ENCODE peak calls at places on chromosomes 3 and 15, in nine cellular contexts. One of them, this sample, is unnamed.

GRCh38 chr15:98809273-98809672 is 160.9 kb downstream of the IGF1R start:
- DNase-seq in transverse colon: no peak
- DNase-seq in A549: no peak
- DNase-seq in HCT116: no peak
- DNase-seq in left ventricle myocardium inferior: peak; percentile 32
- DNase-seq in uterus: no peak
- DNase-seq in effector memory CD4-positive, alpha-beta T cell: no peak
- DNase-seq in brain microvascular endothelial cell: no peak
- DNase-seq in lung: no peak
- DNase-seq in this sample: no peak

GRCh38 chr15:65184305-65184943 is 718 bp downstream of the CLPX start:
- DNase-seq in HCT116: no peak
- DNase-seq in uterus: peak; percentile 53
- DNase-seq in effector memory CD4-positive, alpha-beta T cell: no peak
- DNase-seq in brain microvascular endothelial cell: peak; percentile 68
- DNase-seq in left ventricle myocardium inferior: peak; percentile 57
- DNase-seq in transverse colon: peak; percentile 73
- DNase-seq in A549: peak; percentile 73
- DNase-seq in lung: peak; percentile 59
- DNase-seq in this sample: peak; percentile 57

GRCh38 chr3:105232536-105232935 is 134.2 kb upstream of the ALCAM start:
- DNase-seq in lung: no peak
- DNase-seq in HCT116: no peak
- DNase-seq in brain microvascular endothelial cell: no peak
- DNase-seq in transverse colon: no peak
- DNase-seq in left ventricle myocardium inferior: no peak
- DNase-seq in uterus: no peak
- DNase-seq in A549: no peak
- DNase-seq in effector memory CD4-positive, alpha-beta T cell: no peak
- DNase-seq in this sample: no peak

GRCh38 chr3:193869221-193870201 is 266.4 kb upstream of the HES1 start:
- DNase-seq in uterus: no peak
- DNase-seq in lung: no peak
- DNase-seq in A549: peak; percentile 58
- DNase-seq in left ventricle myocardium inferior: peak; percentile 53
- DNase-seq in transverse colon: no peak
- DNase-seq in HCT116: peak; percentile 79
- DNase-seq in effector memory CD4-positive, alpha-beta T cell: no peak
- DNase-seq in brain microvascular endothelial cell: peak; percentile 90
- DNase-seq in this sample: peak; percentile 31

GRCh38 chr15:68017221-68017620 is 36.9 kb upstream of the PIAS1 start:
- DNase-seq in A549: no peak
- DNase-seq in transverse colon: no peak
- DNase-seq in effector memory CD4-positive, alpha-beta T cell: no peak
- DNase-seq in HCT116: no peak
- DNase-seq in lung: no peak
- DNase-seq in left ventricle myocardium inferior: no peak
- DNase-seq in uterus: no peak
- DNase-seq in brain microvascular endothelial cell: no peak
- DNase-seq in this sample: no peak

GRCh38 chr15:53530762-53531161 is 228.7 kb downstream of the WDR72 start:
- DNase-seq in lung: no peak
- DNase-seq in effector memory CD4-positive, alpha-beta T cell: no peak
- DNase-seq in brain microvascular endothelial cell: no peak
- DNase-seq in uterus: no peak
- DNase-seq in transverse colon: no peak
- DNase-seq in left ventricle myocardium inferior: no peak
- DNase-seq in HCT116: no peak
- DNase-seq in A549: no peak
- DNase-seq in this sample: no peak

GRCh38 chr3:48919215-48920138 is 835 bp downstream of the ARIH2 start:
- DNase-seq in A549: peak; percentile 58
- DNase-seq in brain microvascular endothelial cell: peak; percentile 31
- DNase-seq in effector memory CD4-positive, alpha-beta T cell: peak; percentile 50
- DNase-seq in lung: no peak
- DNase-seq in transverse colon: peak; percentile 25
- DNase-seq in HCT116: peak; percentile 48
- DNase-seq in left ventricle myocardium inferior: peak; percentile 20
- DNase-seq in uterus: no peak
- DNase-seq in this sample: no peak

GRCh38 chr3:23888617-23889228 is 28.1 kb downstream of the NKIRAS1 start:
- DNase-seq in HCT116: peak; percentile 33
- DNase-seq in lung: no peak
- DNase-seq in transverse colon: no peak
- DNase-seq in effector memory CD4-positive, alpha-beta T cell: no peak
- DNase-seq in brain microvascular endothelial cell: peak; percentile 25
- DNase-seq in uterus: no peak
- DNase-seq in A549: no peak
- DNase-seq in left ventricle myocardium inferior: no peak
- DNase-seq in this sample: no peak

GRCh38 chr15:67202091-67202490 is 52.4 kb downstream of the AAGAB start:
- DNase-seq in uterus: no peak
- DNase-seq in left ventricle myocardium inferior: no peak
- DNase-seq in lung: no peak
- DNase-seq in A549: no peak
- DNase-seq in effector memory CD4-positive, alpha-beta T cell: no peak
- DNase-seq in brain microvascular endothelial cell: no peak
- DNase-seq in HCT116: no peak
- DNase-seq in transverse colon: no peak
- DNase-seq in this sample: no peak

GRCh38 chr15:84099181-84099580 is 136.4 kb upstream of the GOLGA6L4 start:
- DNase-seq in transverse colon: peak; percentile 12
- DNase-seq in effector memory CD4-positive, alpha-beta T cell: no peak
- DNase-seq in left ventricle myocardium inferior: peak; percentile 39
- DNase-seq in lung: peak; percentile 31
- DNase-seq in brain microvascular endothelial cell: no peak
- DNase-seq in A549: no peak
- DNase-seq in uterus: no peak
- DNase-seq in HCT116: no peak
- DNase-seq in this sample: no peak

GRCh38 chr3:23954144-23954543 is 9.1 kb downstream of the NR1D2 start:
- DNase-seq in lung: no peak
- DNase-seq in brain microvascular endothelial cell: no peak
- DNase-seq in A549: no peak
- DNase-seq in effector memory CD4-positive, alpha-beta T cell: no peak
- DNase-seq in left ventricle myocardium inferior: no peak
- DNase-seq in uterus: no peak
- DNase-seq in HCT116: no peak
- DNase-seq in transverse colon: no peak
- DNase-seq in this sample: no peak

GRCh38 chr3:127673191-127674098 is 693 bp downstream of the ABTB1 start:
- DNase-seq in left ventricle myocardium inferior: peak; percentile 66
- DNase-seq in lung: peak; percentile 54
- DNase-seq in effector memory CD4-positive, alpha-beta T cell: peak; percentile 31
- DNase-seq in HCT116: no peak
- DNase-seq in A549: peak; percentile 33
- DNase-seq in transverse colon: peak; percentile 61
- DNase-seq in brain microvascular endothelial cell: peak; percentile 56
- DNase-seq in uterus: peak; percentile 62
- DNase-seq in this sample: no peak

GRCh38 chr3:170469151-170470062 is 50.7 kb downstream of the CLDN11 start:
- DNase-seq in brain microvascular endothelial cell: no peak
- DNase-seq in effector memory CD4-positive, alpha-beta T cell: no peak
- DNase-seq in lung: no peak
- DNase-seq in transverse colon: no peak
- DNase-seq in A549: no peak
- DNase-seq in left ventricle myocardium inferior: no peak
- DNase-seq in uterus: peak; percentile 86
- DNase-seq in HCT116: no peak
- DNase-seq in this sample: no peak

GRCh38 chr15:69055251-69055650 is 40.8 kb downstream of the NOX5 start:
- DNase-seq in uterus: no peak
- DNase-seq in left ventricle myocardium inferior: no peak
- DNase-seq in effector memory CD4-positive, alpha-beta T cell: no peak
- DNase-seq in HCT116: no peak
- DNase-seq in brain microvascular endothelial cell: no peak
- DNase-seq in A549: no peak
- DNase-seq in lung: no peak
- DNase-seq in transverse colon: no peak
- DNase-seq in this sample: no peak

GRCh38 chr3:119808843-119809242 is 26.9 kb downstream of the NR1I2 start:
- DNase-seq in effector memory CD4-positive, alpha-beta T cell: no peak
- DNase-seq in left ventricle myocardium inferior: no peak
- DNase-seq in A549: no peak
- DNase-seq in brain microvascular endothelial cell: no peak
- DNase-seq in lung: no peak
- DNase-seq in uterus: no peak
- DNase-seq in HCT116: no peak
- DNase-seq in transverse colon: no peak
- DNase-seq in this sample: no peak

GRCh38 chr3:145807990-145808389 is 353.0 kb downstream of the PLOD2 start:
- DNase-seq in lung: no peak
- DNase-seq in uterus: peak; percentile 15
- DNase-seq in A549: no peak
- DNase-seq in effector memory CD4-positive, alpha-beta T cell: no peak
- DNase-seq in brain microvascular endothelial cell: peak; percentile 81
- DNase-seq in transverse colon: no peak
- DNase-seq in HCT116: no peak
- DNase-seq in left ventricle myocardium inferior: peak; percentile 16
- DNase-seq in this sample: no peak

GRCh38 chr3:17544632-17545031 is 197.8 kb downstream of the TBC1D5 start:
- DNase-seq in HCT116: no peak
- DNase-seq in effector memory CD4-positive, alpha-beta T cell: no peak
- DNase-seq in brain microvascular endothelial cell: no peak
- DNase-seq in lung: no peak
- DNase-seq in A549: no peak
- DNase-seq in transverse colon: no peak
- DNase-seq in uterus: no peak
- DNase-seq in left ventricle myocardium inferior: no peak
- DNase-seq in this sample: no peak

GRCh38 chr15:82688691-82689090 is 21.0 kb downstream of the AP3B2 start:
- DNase-seq in transverse colon: no peak
- DNase-seq in HCT116: no peak
- DNase-seq in uterus: no peak
- DNase-seq in effector memory CD4-positive, alpha-beta T cell: no peak
- DNase-seq in lung: no peak
- DNase-seq in A549: no peak
- DNase-seq in brain microvascular endothelial cell: no peak
- DNase-seq in left ventricle myocardium inferior: no peak
- DNase-seq in this sample: no peak

GRCh38 chr3:134365766-134366065 is 8.5 kb downstream of the AMOTL2 start:
- DNase-seq in A549: no peak
- DNase-seq in lung: no peak
- DNase-seq in left ventricle myocardium inferior: no peak
- DNase-seq in effector memory CD4-positive, alpha-beta T cell: no peak
- DNase-seq in HCT116: no peak
- DNase-seq in uterus: no peak
- DNase-seq in transverse colon: no peak
- DNase-seq in brain microvascular endothelial cell: no peak
- DNase-seq in this sample: no peak

GRCh38 chr3:55006277-55006676 is 78.4 kb upstream of the LRTM1 start:
- DNase-seq in uterus: no peak
- DNase-seq in left ventricle myocardium inferior: no peak
- DNase-seq in effector memory CD4-positive, alpha-beta T cell: no peak
- DNase-seq in A549: no peak
- DNase-seq in HCT116: no peak
- DNase-seq in brain microvascular endothelial cell: peak; percentile 31
- DNase-seq in lung: no peak
- DNase-seq in transverse colon: no peak
- DNase-seq in this sample: no peak

GRCh38 chr3:156395961-156396700 is 158.8 kb downstream of the SSR3 start:
- DNase-seq in HCT116: no peak
- DNase-seq in uterus: no peak
- DNase-seq in brain microvascular endothelial cell: no peak
- DNase-seq in transverse colon: no peak
- DNase-seq in left ventricle myocardium inferior: no peak
- DNase-seq in lung: no peak
- DNase-seq in effector memory CD4-positive, alpha-beta T cell: no peak
- DNase-seq in A549: no peak
- DNase-seq in this sample: no peak
- H3K27ac ChIP-seq in HCT116: no peak overlapping the region
- H3K27ac ChIP-seq in uterus: no peak overlapping the region
- H3K27ac ChIP-seq in brain microvascular endothelial cell: no peak overlapping the region
- H3K27ac ChIP-seq in transverse colon: no peak overlapping the region
- H3K27ac ChIP-seq in left ventricle myocardium inferior: no peak overlapping the region
- H3K27ac ChIP-seq in lung: no peak overlapping the region
- H3K27ac ChIP-seq in effector memory CD4-positive, alpha-beta T cell: no peak overlapping the region
- H3K27ac ChIP-seq in A549: no peak overlapping the region
- H3K27ac ChIP-seq in this sample: no peak overlapping the region

DNA sequence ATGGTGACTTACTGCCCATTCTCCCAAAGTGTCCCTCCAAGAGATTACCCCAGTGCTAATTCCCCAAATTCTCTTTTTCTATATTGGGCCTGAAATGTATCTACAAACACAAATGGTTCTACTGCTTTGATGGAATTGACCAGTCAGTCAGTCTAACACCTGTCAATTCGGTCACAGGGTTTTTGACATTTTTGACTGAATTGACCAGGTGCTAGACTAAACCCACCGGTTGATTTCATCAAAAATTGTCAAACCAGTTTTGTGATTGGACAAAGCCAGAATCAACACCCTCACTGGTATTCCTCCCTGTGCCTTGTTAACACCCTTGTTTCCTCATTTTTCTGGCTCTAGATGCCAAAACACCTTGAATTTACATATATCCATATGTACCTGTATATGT is 398.4 kb upstream of the NR2F2 start:
- DNase-seq in effector memory CD4-positive, alpha-beta T cell: no peak
- DNase-seq in transverse colon: no peak
- DNase-seq in A549: no peak
- DNase-seq in uterus: no peak
- DNase-seq in lung: no peak
- DNase-seq in left ventricle myocardium inferior: no peak
- DNase-seq in HCT116: no peak
- DNase-seq in brain microvascular endothelial cell: no peak
- DNase-seq in this sample: no peak
- H3K27ac ChIP-seq in effector memory CD4-positive, alpha-beta T cell: no peak overlapping the region
- H3K27ac ChIP-seq in transverse colon: no peak overlapping the region
- H3K27ac ChIP-seq in A549: no peak overlapping the region
- H3K27ac ChIP-seq in uterus: no peak overlapping the region
- H3K27ac ChIP-seq in lung: no peak overlapping the region
- H3K27ac ChIP-seq in left ventricle myocardium inferior: no peak overlapping the region
- H3K27ac ChIP-seq in HCT116: no peak overlapping the region
- H3K27ac ChIP-seq in brain microvascular endothelial cell: no peak overlapping the region
- H3K27ac ChIP-seq in this sample: no peak overlapping the region

GRCh38 chr3:141336672-141337522 is 31.4 kb upstream of the ZBTB38 start:
- DNase-seq in uterus: no peak
- DNase-seq in A549: no peak
- DNase-seq in effector memory CD4-positive, alpha-beta T cell: no peak
- DNase-seq in brain microvascular endothelial cell: peak; percentile 84
- DNase-seq in lung: no peak
- DNase-seq in left ventricle myocardium inferior: no peak
- DNase-seq in transverse colon: no peak
- DNase-seq in HCT116: no peak
- DNase-seq in this sample: no peak
- H3K27ac ChIP-seq in uterus: no peak overlapping the region
- H3K27ac ChIP-seq in A549: peak overlapping the region; percentile 94
- H3K27ac ChIP-seq in effector memory CD4-positive, alpha-beta T cell: no peak overlapping the region
- H3K27ac ChIP-seq in brain microvascular endothelial cell: peak overlapping the region; percentile 70
- H3K27ac ChIP-seq in lung: no peak overlapping the region
- H3K27ac ChIP-seq in left ventricle myocardium inferior: no peak overlapping the region
- H3K27ac ChIP-seq in transverse colon: no peak overlapping the region
- H3K27ac ChIP-seq in HCT116: no peak overlapping the region
- H3K27ac ChIP-seq in this sample: peak overlapping the region; percentile 56

DNA sequence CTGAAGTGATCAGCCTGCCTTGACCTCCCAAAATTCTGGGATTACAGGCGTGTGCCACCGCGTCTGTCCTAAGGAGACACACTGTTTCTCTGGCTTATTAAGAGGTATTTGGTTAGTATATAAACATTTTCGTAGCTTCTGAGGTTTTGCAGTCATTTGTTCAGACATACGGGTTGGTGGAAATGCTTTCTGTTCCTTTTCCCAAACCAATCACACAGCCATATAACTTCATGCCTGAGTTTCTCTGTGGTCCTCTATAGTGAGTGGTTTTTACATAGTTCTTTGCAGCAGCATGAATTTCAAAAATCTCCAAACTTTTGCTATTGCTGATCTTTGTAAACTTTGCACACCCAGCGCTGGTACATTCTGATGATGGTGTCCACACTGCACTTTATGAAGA is 100.5 kb downstream of the AKAP13 start:
- DNase-seq in A549: no peak
- DNase-seq in HCT116: no peak
- DNase-seq in brain microvascular endothelial cell: no peak
- DNase-seq in transverse colon: no peak
- DNase-seq in effector memory CD4-positive, alpha-beta T cell: no peak
- DNase-seq in lung: no peak
- DNase-seq in left ventricle myocardium inferior: no peak
- DNase-seq in uterus: no peak
- DNase-seq in this sample: no peak
- H3K27ac ChIP-seq in A549: no peak overlapping the region
- H3K27ac ChIP-seq in HCT116: no peak overlapping the region
- H3K27ac ChIP-seq in brain microvascular endothelial cell: no peak overlapping the region
- H3K27ac ChIP-seq in transverse colon: no peak overlapping the region
- H3K27ac ChIP-seq in effector memory CD4-positive, alpha-beta T cell: no peak overlapping the region
- H3K27ac ChIP-seq in lung: no peak overlapping the region
- H3K27ac ChIP-seq in left ventricle myocardium inferior: peak overlapping the region; percentile 59
- H3K27ac ChIP-seq in uterus: no peak overlapping the region
- H3K27ac ChIP-seq in this sample: no peak overlapping the region